ENCODE peak calls at places on chromosomes 11 and 22, in seven cellular contexts. One of them, this sample, is unnamed.

GRCh38 chr11:46210133-46210636 is 67.3 kb upstream of the CREB3L1 start:
- DNase-seq in NCI-H2081 treated with DMSO at 0.1 percent for 48 hours: no peak
- DNase-seq in Right ventricle myocardium superior: no peak
- DNase-seq in lower lobe of right lung: no peak
- DNase-seq in activated T-cell treated with anti-CD3 and anti-CD28 coated beads for 1 hour: no peak
- DNase-seq in SW480: peak
- DNase-seq in astrocyte of the cerebellum: no peak
- DNase-seq in this sample: no peak

GRCh38 chr11:47590026-47590861 is 3.8 kb downstream of the FAM180B start:
- DNase-seq in NCI-H2081 treated with DMSO at 0.1 percent for 48 hours: no peak
- DNase-seq in Right ventricle myocardium superior: no peak
- DNase-seq in lower lobe of right lung: no peak
- DNase-seq in astrocyte of the cerebellum: no peak
- DNase-seq in SW480: no peak
- DNase-seq in activated T-cell treated with anti-CD3 and anti-CD28 coated beads for 1 hour: no peak
- DNase-seq in this sample: no peak

GRCh38 chr22:49828599-49828965 is 909 bp upstream of the BRD1 start:
- DNase-seq in Right ventricle myocardium superior: no peak
- DNase-seq in astrocyte of the cerebellum: no peak
- DNase-seq in lower lobe of right lung: no peak
- DNase-seq in NCI-H2081 treated with DMSO at 0.1 percent for 48 hours: no peak
- DNase-seq in activated T-cell treated with anti-CD3 and anti-CD28 coated beads for 1 hour: no peak
- DNase-seq in SW480: no peak
- DNase-seq in this sample: no peak

GRCh38 chr11:4531666-4532065 is 13.3 kb upstream of the OR52M1 start:
- DNase-seq in SW480: no peak
- DNase-seq in activated T-cell treated with anti-CD3 and anti-CD28 coated beads for 1 hour: no peak
- DNase-seq in NCI-H2081 treated with DMSO at 0.1 percent for 48 hours: no peak
- DNase-seq in lower lobe of right lung: no peak
- DNase-seq in Right ventricle myocardium superior: no peak
- DNase-seq in astrocyte of the cerebellum: no peak
- DNase-seq in this sample: no peak

GRCh38 chr11:96459751-96460150 is 69.9 kb downstream of the JRKL start:
- DNase-seq in SW480: no peak
- DNase-seq in lower lobe of right lung: no peak
- DNase-seq in NCI-H2081 treated with DMSO at 0.1 percent for 48 hours: no peak
- DNase-seq in astrocyte of the cerebellum: no peak
- DNase-seq in activated T-cell treated with anti-CD3 and anti-CD28 coated beads for 1 hour: no peak
- DNase-seq in Right ventricle myocardium superior: no peak
- DNase-seq in this sample: no peak

GRCh38 chr11:9214765-9215164 is 50.4 kb downstream of the DENND5A start:
- DNase-seq in NCI-H2081 treated with DMSO at 0.1 percent for 48 hours: no peak
- DNase-seq in Right ventricle myocardium superior: no peak
- DNase-seq in activated T-cell treated with anti-CD3 and anti-CD28 coated beads for 1 hour: no peak
- DNase-seq in SW480: no peak
- DNase-seq in lower lobe of right lung: no peak
- DNase-seq in astrocyte of the cerebellum: no peak
- DNase-seq in this sample: no peak

GRCh38 chr11:75565221-75565814 is 3.3 kb downstream of the SERPINH1 start:
- DNase-seq in SW480: peak
- DNase-seq in astrocyte of the cerebellum: no peak
- DNase-seq in lower lobe of right lung: no peak
- DNase-seq in NCI-H2081 treated with DMSO at 0.1 percent for 48 hours: no peak
- DNase-seq in Right ventricle myocardium superior: peak
- DNase-seq in activated T-cell treated with anti-CD3 and anti-CD28 coated beads for 1 hour: no peak
- DNase-seq in this sample: no peak

GRCh38 chr11:102204174-102204573 is 93.9 kb downstream of the YAP1 start:
- DNase-seq in activated T-cell treated with anti-CD3 and anti-CD28 coated beads for 1 hour: no peak
- DNase-seq in NCI-H2081 treated with DMSO at 0.1 percent for 48 hours: no peak
- DNase-seq in SW480: no peak
- DNase-seq in lower lobe of right lung: no peak
- DNase-seq in astrocyte of the cerebellum: no peak
- DNase-seq in Right ventricle myocardium superior: no peak
- DNase-seq in this sample: no peak

GRCh38 chr11:102139081-102139498 is 28.8 kb downstream of the YAP1 start:
- DNase-seq in activated T-cell treated with anti-CD3 and anti-CD28 coated beads for 1 hour: no peak
- DNase-seq in NCI-H2081 treated with DMSO at 0.1 percent for 48 hours: no peak
- DNase-seq in SW480: no peak
- DNase-seq in lower lobe of right lung: no peak
- DNase-seq in astrocyte of the cerebellum: peak
- DNase-seq in Right ventricle myocardium superior: no peak
- DNase-seq in this sample: no peak

GRCh38 chr11:44729065-44729464 is 2.3 kb downstream of the TSPAN18 start:
- DNase-seq in Right ventricle myocardium superior: no peak
- DNase-seq in activated T-cell treated with anti-CD3 and anti-CD28 coated beads for 1 hour: no peak
- DNase-seq in SW480: no peak
- DNase-seq in astrocyte of the cerebellum: no peak
- DNase-seq in NCI-H2081 treated with DMSO at 0.1 percent for 48 hours: no peak
- DNase-seq in lower lobe of right lung: no peak
- DNase-seq in this sample: no peak

GRCh38 chr22:49230194-49230577 is 597.5 kb downstream of the BRD1 start:
- DNase-seq in activated T-cell treated with anti-CD3 and anti-CD28 coated beads for 1 hour: no peak
- DNase-seq in SW480: no peak
- DNase-seq in Right ventricle myocardium superior: no peak
- DNase-seq in lower lobe of right lung: no peak
- DNase-seq in NCI-H2081 treated with DMSO at 0.1 percent for 48 hours: no peak
- DNase-seq in astrocyte of the cerebellum: no peak
- DNase-seq in this sample: no peak

GRCh38 chr11:130786586-130786985 is 129.7 kb downstream of the SNX19 start:
- DNase-seq in lower lobe of right lung: no peak
- DNase-seq in astrocyte of the cerebellum: no peak
- DNase-seq in activated T-cell treated with anti-CD3 and anti-CD28 coated beads for 1 hour: no peak
- DNase-seq in Right ventricle myocardium superior: no peak
- DNase-seq in SW480: no peak
- DNase-seq in NCI-H2081 treated with DMSO at 0.1 percent for 48 hours: no peak
- DNase-seq in this sample: no peak

GRCh38 chr11:106520146-106520912 is 442.9 kb downstream of the AASDHPPT start:
- DNase-seq in astrocyte of the cerebellum: no peak
- DNase-seq in lower lobe of right lung: no peak
- DNase-seq in activated T-cell treated with anti-CD3 and anti-CD28 coated beads for 1 hour: no peak
- DNase-seq in SW480: no peak
- DNase-seq in Right ventricle myocardium superior: no peak
- DNase-seq in NCI-H2081 treated with DMSO at 0.1 percent for 48 hours: no peak
- DNase-seq in this sample: no peak

GRCh38 chr11:35083181-35084061 is 55.5 kb upstream of the CD44 start:
- DNase-seq in SW480: peak
- DNase-seq in lower lobe of right lung: peak
- DNase-seq in NCI-H2081 treated with DMSO at 0.1 percent for 48 hours: no peak
- DNase-seq in Right ventricle myocardium superior: peak
- DNase-seq in activated T-cell treated with anti-CD3 and anti-CD28 coated beads for 1 hour: peak
- DNase-seq in astrocyte of the cerebellum: peak
- DNase-seq in this sample: peak

GRCh38 chr11:58625826-58626460 is 3.5 kb downstream of the CNTF start:
- DNase-seq in astrocyte of the cerebellum: no peak
- DNase-seq in SW480: no peak
- DNase-seq in NCI-H2081 treated with DMSO at 0.1 percent for 48 hours: no peak
- DNase-seq in lower lobe of right lung: no peak
- DNase-seq in Right ventricle myocardium superior: no peak
- DNase-seq in activated T-cell treated with anti-CD3 and anti-CD28 coated beads for 1 hour: no peak
- DNase-seq in this sample: no peak

GRCh38 chr11:134915212-134915611 is 503.2 kb upstream of the B3GAT1 start:
- DNase-seq in activated T-cell treated with anti-CD3 and anti-CD28 coated beads for 1 hour: no peak
- DNase-seq in Right ventricle myocardium superior: peak
- DNase-seq in astrocyte of the cerebellum: peak
- DNase-seq in lower lobe of right lung: no peak
- DNase-seq in NCI-H2081 treated with DMSO at 0.1 percent for 48 hours: no peak
- DNase-seq in SW480: no peak
- DNase-seq in this sample: no peak

GRCh38 chr22:21949948-21950347 is 2.7 kb downstream of the PPM1F start:
- DNase-seq in SW480: no peak
- DNase-seq in lower lobe of right lung: no peak
- DNase-seq in astrocyte of the cerebellum: no peak
- DNase-seq in NCI-H2081 treated with DMSO at 0.1 percent for 48 hours: no peak
- DNase-seq in Right ventricle myocardium superior: no peak
- DNase-seq in activated T-cell treated with anti-CD3 and anti-CD28 coated beads for 1 hour: no peak
- DNase-seq in this sample: no peak

GRCh38 chr22:45884201-45885067 is 92.5 kb downstream of the WNT7B start:
- DNase-seq in SW480: no peak
- DNase-seq in Right ventricle myocardium superior: peak
- DNase-seq in astrocyte of the cerebellum: no peak
- DNase-seq in activated T-cell treated with anti-CD3 and anti-CD28 coated beads for 1 hour: no peak
- DNase-seq in NCI-H2081 treated with DMSO at 0.1 percent for 48 hours: no peak
- DNase-seq in lower lobe of right lung: peak
- DNase-seq in this sample: no peak

GRCh38 chr11:2734181-2735052 is 34.6 kb upstream of the KCNQ1OT1 start:
- DNase-seq in activated T-cell treated with anti-CD3 and anti-CD28 coated beads for 1 hour: no peak
- DNase-seq in SW480: no peak
- DNase-seq in lower lobe of right lung: no peak
- DNase-seq in NCI-H2081 treated with DMSO at 0.1 percent for 48 hours: no peak
- DNase-seq in astrocyte of the cerebellum: no peak
- DNase-seq in Right ventricle myocardium superior: peak
- DNase-seq in this sample: no peak

GRCh38 chr11:2388431-2389024 is 11.4 kb downstream of the CD81 start:
- DNase-seq in lower lobe of right lung: no peak
- DNase-seq in activated T-cell treated with anti-CD3 and anti-CD28 coated beads for 1 hour: no peak
- DNase-seq in Right ventricle myocardium superior: no peak
- DNase-seq in SW480: no peak
- DNase-seq in NCI-H2081 treated with DMSO at 0.1 percent for 48 hours: no peak
- DNase-seq in astrocyte of the cerebellum: no peak
- DNase-seq in this sample: no peak

GRCh38 chr11:41246399-41246745 is 213.1 kb downstream of the LRRC4C start:
- DNase-seq in lower lobe of right lung: no peak
- DNase-seq in activated T-cell treated with anti-CD3 and anti-CD28 coated beads for 1 hour: no peak
- DNase-seq in SW480: no peak
- DNase-seq in astrocyte of the cerebellum: no peak
- DNase-seq in Right ventricle myocardium superior: peak
- DNase-seq in NCI-H2081 treated with DMSO at 0.1 percent for 48 hours: no peak
- DNase-seq in this sample: no peak

GRCh38 chr11:3796796-3797328 is 492 bp downstream of the NUP98 start:
- DNase-seq in lower lobe of right lung: no peak
- DNase-seq in Right ventricle myocardium superior: no peak
- DNase-seq in NCI-H2081 treated with DMSO at 0.1 percent for 48 hours: no peak
- DNase-seq in activated T-cell treated with anti-CD3 and anti-CD28 coated beads for 1 hour: no peak
- DNase-seq in astrocyte of the cerebellum: no peak
- DNase-seq in SW480: peak
- DNase-seq in this sample: no peak

GRCh38 chr11:61635787-61636186 is 44.4 kb upstream of the DAGLA start:
- DNase-seq in Right ventricle myocardium superior: no peak
- DNase-seq in astrocyte of the cerebellum: no peak
- DNase-seq in NCI-H2081 treated with DMSO at 0.1 percent for 48 hours: no peak
- DNase-seq in SW480: no peak
- DNase-seq in lower lobe of right lung: no peak
- DNase-seq in activated T-cell treated with anti-CD3 and anti-CD28 coated beads for 1 hour: no peak
- DNase-seq in this sample: no peak